ENCODE peak calls at places on chromosomes 11 and 22, in six cellular contexts. One of them, this sample, is unnamed.
A peak's percentile ranks its signal among the peaks of the same experiment; 100 is the strongest.

GRCh38 chr22:38267086-38267485 is 5.7 kb downstream of the TMEM184B start:
- DNase-seq in GM12878: no peak
- DNase-seq in HepG2: no peak
- DNase-seq in K562: peak; percentile 60
- DNase-seq in H1: no peak
- DNase-seq in HCT116: no peak
- DNase-seq in this sample: no peak

GRCh38 chr11:29989181-29989580 is 27.6 kb downstream of the KCNA4 start:
- DNase-seq in HepG2: no peak
- DNase-seq in GM12878: no peak
- DNase-seq in K562: no peak
- DNase-seq in H1: no peak
- DNase-seq in HCT116: no peak
- DNase-seq in this sample: no peak

GRCh38 chr22:33065230-33065629 is 7.0 kb upstream of the SYN3 start:
- DNase-seq in HepG2: no peak
- DNase-seq in GM12878: no peak
- DNase-seq in H1: no peak
- DNase-seq in K562: no peak
- DNase-seq in HCT116: no peak
- DNase-seq in this sample: no peak

GRCh38 chr11:118620529-118621070 is 13.2 kb downstream of the PHLDB1 start:
- DNase-seq in H1: no peak
- DNase-seq in GM12878: no peak
- DNase-seq in HCT116: no peak
- DNase-seq in K562: peak; percentile 76
- DNase-seq in HepG2: peak; percentile 90
- DNase-seq in this sample: no peak

GRCh38 chr22:39343259-39344045 is 6.3 kb upstream of the SYNGR1 start:
- DNase-seq in H1: peak; percentile 34
- DNase-seq in HepG2: peak; percentile 70
- DNase-seq in K562: peak; percentile 66
- DNase-seq in GM12878: peak; percentile 36
- DNase-seq in HCT116: peak; percentile 36
- DNase-seq in this sample: peak; percentile 76

GRCh38 chr22:23064381-23065068 is 5.8 kb upstream of the GNAZ start:
- DNase-seq in GM12878: no peak
- DNase-seq in HCT116: no peak
- DNase-seq in HepG2: no peak
- DNase-seq in H1: no peak
- DNase-seq in K562: no peak
- DNase-seq in this sample: no peak

GRCh38 chr11:1228183-1228821 is 5.4 kb downstream of the MUC5B start:
- DNase-seq in GM12878: no peak
- DNase-seq in H1: no peak
- DNase-seq in HCT116: no peak
- DNase-seq in HepG2: no peak
- DNase-seq in K562: peak; percentile 26
- DNase-seq in this sample: no peak

GRCh38 chr11:82680252-82680651 is 53.4 kb downstream of the FAM181B start:
- DNase-seq in HCT116: no peak
- DNase-seq in H1: no peak
- DNase-seq in GM12878: no peak
- DNase-seq in K562: no peak
- DNase-seq in HepG2: no peak
- DNase-seq in this sample: no peak

GRCh38 chr11:31817621-31818493 is 6.7 kb upstream of the PAX6 start:
- DNase-seq in HepG2: no peak
- DNase-seq in H1: no peak
- DNase-seq in HCT116: no peak
- DNase-seq in K562: no peak
- DNase-seq in GM12878: no peak
- DNase-seq in this sample: no peak

GRCh38 chr11:33690290-33691050 is 10.2 kb downstream of the C11orf91 start:
- DNase-seq in K562: no peak
- DNase-seq in GM12878: no peak
- DNase-seq in HCT116: peak; percentile 81
- DNase-seq in H1: no peak
- DNase-seq in HepG2: peak; percentile 46
- DNase-seq in this sample: no peak

GRCh38 chr11:35593143-35593542 is 25.1 kb upstream of the FJX1 start:
- DNase-seq in K562: no peak
- DNase-seq in GM12878: no peak
- DNase-seq in HCT116: no peak
- DNase-seq in H1: no peak
- DNase-seq in HepG2: no peak
- DNase-seq in this sample: peak; percentile 72

GRCh38 chr22:21659864-21660525 is 5.8 kb upstream of the PPIL2 start:
- DNase-seq in HepG2: no peak
- DNase-seq in H1: no peak
- DNase-seq in K562: peak; percentile 86
- DNase-seq in GM12878: no peak
- DNase-seq in HCT116: no peak
- DNase-seq in this sample: no peak

GRCh38 chr11:66749091-66749490 is 20.1 kb upstream of the SPTBN2 start:
- DNase-seq in HepG2: no peak
- DNase-seq in HCT116: no peak
- DNase-seq in GM12878: no peak
- DNase-seq in K562: no peak
- DNase-seq in H1: no peak
- DNase-seq in this sample: peak; percentile 97

GRCh38 chr11:59199546-59200420 is 12.9 kb downstream of the MPEG1 start:
- DNase-seq in GM12878: peak; percentile 95
- DNase-seq in HCT116: no peak
- DNase-seq in K562: no peak
- DNase-seq in HepG2: no peak
- DNase-seq in H1: no peak
- DNase-seq in this sample: no peak

GRCh38 chr11:66288138-66288865 is 641 bp downstream of the YIF1A start:
- DNase-seq in HepG2: peak; percentile 39
- DNase-seq in H1: no peak
- DNase-seq in HCT116: no peak
- DNase-seq in K562: no peak
- DNase-seq in GM12878: no peak
- DNase-seq in this sample: no peak

GRCh38 chr22:33919591-33920501 is at the start of gene LARGE1:
- DNase-seq in K562: peak; percentile 3
- DNase-seq in GM12878: no peak
- DNase-seq in H1: no peak
- DNase-seq in HCT116: no peak
- DNase-seq in HepG2: peak; percentile 13
- DNase-seq in this sample: peak; percentile 21

GRCh38 chr22:43555561-43556515 is 144.0 kb downstream of the MPPED1 start:
- DNase-seq in K562: no peak
- DNase-seq in HCT116: no peak
- DNase-seq in H1: no peak
- DNase-seq in HepG2: no peak
- DNase-seq in GM12878: no peak
- DNase-seq in this sample: no peak

GRCh38 chr11:60838132-60838531 is 3.8 kb upstream of the CCDC86 start:
- DNase-seq in GM12878: no peak
- DNase-seq in HCT116: peak; percentile 10
- DNase-seq in K562: peak; percentile 71
- DNase-seq in HepG2: peak; percentile 28
- DNase-seq in H1: no peak
- DNase-seq in this sample: peak; percentile 47

DNA sequence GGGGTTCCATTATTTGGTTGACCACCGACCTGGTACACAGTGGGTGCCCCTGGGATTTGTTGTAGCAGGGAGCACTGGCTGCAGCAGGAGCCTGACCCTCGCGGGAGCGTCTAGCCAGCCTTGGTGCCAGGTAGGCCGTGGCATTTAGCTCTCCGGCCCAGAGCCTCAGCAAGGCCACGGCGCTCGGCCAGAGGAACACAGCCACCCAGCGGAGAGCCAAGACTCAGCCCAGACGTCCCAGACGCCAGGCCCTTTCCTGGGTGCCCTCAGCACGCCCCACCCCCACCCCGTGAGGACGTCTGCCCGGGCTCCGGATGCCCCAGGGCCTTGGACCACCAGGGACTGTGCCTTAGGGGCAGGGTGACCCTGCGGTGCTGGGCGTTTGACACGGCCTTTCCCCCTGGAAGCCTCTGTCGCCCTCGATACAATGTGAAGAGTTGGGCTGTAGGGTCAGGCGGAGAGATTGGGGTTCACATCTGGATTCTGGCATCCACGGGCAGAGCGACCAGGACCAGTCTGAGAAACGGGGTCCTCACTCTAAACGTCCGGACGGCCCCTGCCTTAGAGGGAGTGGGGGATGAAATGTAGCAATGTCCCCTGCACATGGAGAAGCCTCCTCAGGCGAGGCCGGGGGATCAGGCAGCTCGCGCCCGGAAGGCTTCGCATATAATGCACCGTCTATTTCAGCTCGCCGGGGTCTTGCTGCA is 99.2 kb upstream of the FGF3 start:
- DNase-seq in HCT116: no peak
- DNase-seq in K562: no peak
- DNase-seq in HepG2: no peak
- DNase-seq in GM12878: no peak
- DNase-seq in H1: no peak
- DNase-seq in this sample: no peak
- TF ChIP-seq JUND in HCT116: no peak
- TF ChIP-seq JUND in K562: no peak
- TF ChIP-seq JUND in HepG2: no peak
- TF ChIP-seq JUND in GM12878: no peak
- TF ChIP-seq JUND in H1: no peak
- TF ChIP-seq JUND in this sample: no peak

GRCh38 chr22:26399288-26399687 is 29.8 kb upstream of the ASPHD2 start:
- DNase-seq in GM12878: no peak
- DNase-seq in H1: no peak
- DNase-seq in HCT116: no peak
- DNase-seq in K562: peak; percentile 39
- DNase-seq in HepG2: no peak
- DNase-seq in this sample: no peak

GRCh38 chr22:26404851-26405357 is 24.2 kb upstream of the ASPHD2 start:
- DNase-seq in HCT116: no peak
- DNase-seq in HepG2: no peak
- DNase-seq in GM12878: no peak
- DNase-seq in H1: no peak
- DNase-seq in K562: peak; percentile 66
- DNase-seq in this sample: no peak

GRCh38 chr22:26406118-26406517 is 22.9 kb upstream of the ASPHD2 start:
- DNase-seq in HCT116: no peak
- DNase-seq in GM12878: no peak
- DNase-seq in K562: peak; percentile 27
- DNase-seq in HepG2: no peak
- DNase-seq in H1: no peak
- DNase-seq in this sample: no peak

GRCh38 chr22:26401726-26402125 is 27.3 kb upstream of the ASPHD2 start:
- DNase-seq in HepG2: no peak
- DNase-seq in K562: peak; percentile 72
- DNase-seq in H1: no peak
- DNase-seq in GM12878: no peak
- DNase-seq in HCT116: peak; percentile 15
- DNase-seq in this sample: no peak

GRCh38 chr22:26403827-26404226 is 25.2 kb upstream of the ASPHD2 start:
- DNase-seq in HepG2: no peak
- DNase-seq in GM12878: no peak
- DNase-seq in HCT116: no peak
- DNase-seq in H1: no peak
- DNase-seq in K562: no peak
- DNase-seq in this sample: no peak
- TF ChIP-seq JUND in HepG2: no peak
- TF ChIP-seq JUND in GM12878: no peak
- TF ChIP-seq JUND in HCT116: no peak
- TF ChIP-seq JUND in H1: no peak
- TF ChIP-seq JUND in K562: no peak
- TF ChIP-seq JUND in this sample: no peak

GRCh38 chr11:85903406-85903805 is 48.2 kb downstream of the CCDC83 start:
- DNase-seq in H1: no peak
- DNase-seq in K562: no peak
- DNase-seq in HCT116: no peak
- DNase-seq in GM12878: no peak
- DNase-seq in HepG2: no peak
- DNase-seq in this sample: no peak
- TF ChIP-seq JUND in H1: no peak
- TF ChIP-seq JUND in K562: no peak
- TF ChIP-seq JUND in HCT116: no peak
- TF ChIP-seq JUND in GM12878: no peak
- TF ChIP-seq JUND in HepG2: no peak
- TF ChIP-seq JUND in this sample: no peak

GRCh38 chr11:2976289-2977063 is 15.7 kb downstream of the NAP1L4 start:
- DNase-seq in K562: no peak
- DNase-seq in GM12878: no peak
- DNase-seq in HCT116: no peak
- DNase-seq in HepG2: no peak
- DNase-seq in H1: no peak
- DNase-seq in this sample: no peak
- TF ChIP-seq JUND in K562: no peak
- TF ChIP-seq JUND in GM12878: no peak
- TF ChIP-seq JUND in HCT116: no peak
- TF ChIP-seq JUND in HepG2: no peak
- TF ChIP-seq JUND in H1: no peak
- TF ChIP-seq JUND in this sample: no peak